ENCODE peak calls at places on chromosomes 6 and 20, in five cellular contexts. F is PC-3, E is hepatocyte, L is PC-9, N is GM23338. X is an unnamed sample.
A peak's percentile ranks its signal among the peaks of the same experiment; 100 is the strongest.

GRCh38 chr6:54198134-54198533 is 86.9 kb downstream of the MLIP start:
- DNase-seq in N (no peak), F (no peak), E (peak; percentile 11), L (no peak), X (no peak)

GRCh38 chr20:1906361-1907051 is 11.3 kb downstream of the SIRPA start:
- DNase-seq in N (no peak), E (no peak), F (no peak), L (no peak), X (no peak)

GRCh38 chr20:63775096-63775978 is 35.8 kb downstream of the SLC2A4RG start:
- DNase-seq in L (no peak), E (peak; percentile 85), N (peak; percentile 94), F (no peak), X (peak; percentile 62)

GRCh38 chr6:29603456-29603855 is 18.5 kb downstream of the OR2H2 start:
- DNase-seq in N (no peak), F (no peak), L (no peak), E (no peak), X (no peak)

GRCh38 chr20:4820833-4821518 is 99.3 kb downstream of the PRND start:
- DNase-seq in L (no peak), N (no peak), E (no peak), F (peak; percentile 81), X (peak; percentile 97)

GRCh38 chr6:97305676-97306075 is 22.7 kb upstream of the MMS22L start:
- DNase-seq in F (no peak), N (peak; percentile 15), L (no peak), E (no peak), X (no peak)

GRCh38 chr20:760751-761417 is 7.4 kb downstream of the SLC52A3 start:
- DNase-seq in L (no peak), E (peak; percentile 70), N (peak; percentile 79), F (no peak), X (peak; percentile 48)

GRCh38 chr6:39227476-39227875 is 1.8 kb downstream of the KCNK5 start:
- DNase-seq in E (no peak), N (no peak), L (no peak), F (no peak), X (no peak)

GRCh38 chr20:23454816-23455215 is 2.1 kb upstream of the CST11 start:
- DNase-seq in N (no peak), F (no peak), L (no peak), E (no peak), X (no peak)

GRCh38 chr6:21270501-21271290 is 322.9 kb upstream of the SOX4 start:
- DNase-seq in E (no peak), N (peak; percentile 7), F (no peak), L (no peak), X (no peak)

GRCh38 chr6:38644951-38645350 is 5.2 kb upstream of the BTBD9 start:
- DNase-seq in L (no peak), F (no peak), N (no peak), E (no peak), X (no peak)

GRCh38 chr6:28337103-28337520 is 1.2 kb upstream of the ZSCAN31 start:
- DNase-seq in N (no peak), E (no peak), L (no peak), F (no peak), X (no peak)

GRCh38 chr20:3654326-3655031 is 8.7 kb downstream of the GFRA4 start:
- DNase-seq in E (no peak), F (no peak), L (no peak), N (no peak), X (no peak)

GRCh38 chr6:117919775-117920492 is 12.9 kb downstream of the SLC35F1 start:
- DNase-seq in E (peak; percentile 42), L (no peak), F (no peak), N (peak; percentile 87), X (peak; percentile 6)

GRCh38 chr6:1322206-1322605 is 10.3 kb downstream of the FOXQ1 start:
- DNase-seq in E (no peak), N (no peak), F (no peak), L (no peak), X (no peak)

GRCh38 chr6:22717906-22718305 is 148.5 kb downstream of the HDGFL1 start:
- DNase-seq in E (peak; percentile 11), L (no peak), F (peak; percentile 22), N (no peak), X (no peak)

GRCh38 chr6:77880501-77880900 is 227.7 kb downstream of the MEI4 start:
- DNase-seq in N (no peak), L (no peak), F (peak; percentile 1), E (peak; percentile 16), X (peak; percentile 2)

GRCh38 chr20:35237486-35237885 is 11.0 kb downstream of the MMP24 start:
- DNase-seq in F (no peak), L (no peak), E (no peak), N (no peak), X (peak; percentile 70)

GRCh38 chr20:64080813-64081619 is 1.1 kb downstream of the OPRL1 start:
- DNase-seq in L (no peak), E (no peak), N (no peak), F (no peak), X (no peak)

GRCh38 chr20:56631318-56631989 is 2.3 kb downstream of the TFAP2C start:
- DNase-seq in N (peak; percentile 46), E (no peak), F (peak; percentile 44), L (peak; percentile 21), X (no peak)

GRCh38 chr6:150142657-150143501 is at the start of gene PPP1R14C:
- DNase-seq in F (peak; percentile 44), L (no peak), E (peak; percentile 50), N (peak; percentile 82), X (peak; percentile 81)

GRCh38 chr6:6820688-6821238 is 232.2 kb downstream of the LY86 start:
- DNase-seq in F (peak; percentile 97), L (peak; percentile 96), E (peak; percentile 58), N (no peak), X (no peak)

GRCh38 chr6:73969982-73970960 is 274.3 kb downstream of the CD109 start:
- DNase-seq in F (peak; percentile 68), L (peak; percentile 56), N (peak; percentile 80), E (peak; percentile 64), X (peak; percentile 78)

GRCh38 chr20:32505723-32506473 is 79.2 kb downstream of the NOL4L start:
- DNase-seq in F (no peak), E (no peak), N (no peak), L (no peak), X (no peak)

GRCh38 chr6:145668844-145669243 is 66.5 kb downstream of the EPM2A start:
- DNase-seq in L (no peak), F (no peak), N (no peak), E (no peak), X (no peak)

GRCh38 chr6:34243131-34243771 is 5.6 kb downstream of the SMIM29 start:
- DNase-seq in E (no peak), L (peak; percentile 60), F (peak; percentile 67), N (no peak), X (peak; percentile 69)

GRCh38 chr6:25369450-25370086 is 90.4 kb downstream of the CARMIL1 start:
- DNase-seq in F (no peak), E (peak; percentile 42), N (peak; percentile 32), L (no peak), X (peak; percentile 19)

GRCh38 chr6:336159-337114 is 44.1 kb downstream of the DUSP22 start:
- DNase-seq in E (no peak), N (no peak), L (no peak), F (no peak), X (no peak)

GRCh38 chr6:7787137-7787575 is 61.3 kb downstream of the BMP6 start:
- DNase-seq in L (no peak), N (no peak), E (peak; percentile 13), F (no peak), X (peak; percentile 82)

GRCh38 chr6:99282479-99283062 is 66.9 kb downstream of the FAXC start:
- DNase-seq in L (peak; percentile 42), N (peak; percentile 49), E (peak; percentile 36), F (peak; percentile 26), X (peak; percentile 59)

GRCh38 chr6:138018297-138018696 is 88.9 kb downstream of the PERP start:
- DNase-seq in L (no peak), F (no peak), N (no peak), E (no peak), X (no peak)

GRCh38 chr6:55528624-55529023 is 50.4 kb downstream of the HMGCLL1 start:
- DNase-seq in N (peak; percentile 75), F (peak; percentile 71), E (peak; percentile 39), L (peak; percentile 46), X (peak; percentile 28)

GRCh38 chr6:157946053-157946617 is 35.5 kb upstream of the SYNJ2 start:
- DNase-seq in L (no peak), F (no peak), N (no peak), E (no peak), X (no peak)
- H3K9me2 ChIP-seq in L (no peaks in the 10 kb centered on the region), F (no peaks in the 10 kb centered on the region), N (no peaks in the 10 kb centered on the region), E (no peaks in the 10 kb centered on the region), X (no peaks in the 10 kb centered on the region)

GRCh38 chr6:134449004-134449403 is 131.1 kb upstream of the SGK1 start:
- DNase-seq in L (no peak), F (no peak), N (no peak), E (no peak), X (no peak)

GRCh38 chr6:134447883-134448387 is 130.0 kb upstream of the SGK1 start:
- DNase-seq in L (no peak), E (no peak), F (peak; percentile 70), N (no peak), X (peak; percentile 95)

GRCh38 chr6:134446901-134447300 is 129.0 kb upstream of the SGK1 start:
- DNase-seq in L (no peak), E (no peak), N (no peak), F (no peak), X (peak; percentile 81)

GRCh38 chr6:134447423-134447822 is 129.5 kb upstream of the SGK1 start:
- DNase-seq in N (no peak), L (no peak), F (no peak), E (no peak), X (peak; percentile 57)

DNA sequence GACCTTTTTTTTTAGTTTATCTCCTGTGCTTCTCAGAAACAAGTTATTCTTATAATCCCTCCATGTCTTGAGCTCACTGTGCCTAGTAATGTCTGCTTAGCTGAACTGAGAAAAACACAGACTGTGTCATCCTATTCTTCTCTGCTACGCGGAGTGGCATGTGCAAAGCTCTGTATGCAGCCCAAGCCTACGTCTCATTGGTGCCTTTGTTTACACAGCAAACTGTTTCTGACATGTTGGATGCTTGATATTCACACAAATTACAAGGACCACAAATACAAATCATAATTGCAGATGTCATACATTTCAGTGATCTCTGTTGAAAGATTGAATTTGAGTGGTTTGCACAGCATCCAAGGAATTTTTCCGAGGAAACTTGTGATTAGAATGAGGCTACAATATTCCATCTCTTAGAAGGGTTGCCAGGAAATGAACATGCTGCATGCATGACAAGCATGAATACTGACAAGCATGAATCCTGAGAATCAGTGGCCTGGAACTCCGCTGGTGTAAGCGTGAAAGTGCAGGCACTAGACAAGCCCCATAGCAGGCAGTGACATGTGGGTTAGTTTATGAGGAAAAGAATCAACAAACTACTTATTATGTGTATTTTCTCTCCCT is 128.4 kb upstream of the SGK1 start:
- DNase-seq in F (no peak), L (no peak), E (no peak), N (no peak), X (peak; percentile 76)
- H3K9me2 ChIP-seq in F (no peaks in the 10 kb centered on the region), L (peaks cover 4% of the 10 kb centered on the region), E (no peaks in the 10 kb centered on the region), N (no peaks in the 10 kb centered on the region), X (no peaks in the 10 kb centered on the region)

DNA sequence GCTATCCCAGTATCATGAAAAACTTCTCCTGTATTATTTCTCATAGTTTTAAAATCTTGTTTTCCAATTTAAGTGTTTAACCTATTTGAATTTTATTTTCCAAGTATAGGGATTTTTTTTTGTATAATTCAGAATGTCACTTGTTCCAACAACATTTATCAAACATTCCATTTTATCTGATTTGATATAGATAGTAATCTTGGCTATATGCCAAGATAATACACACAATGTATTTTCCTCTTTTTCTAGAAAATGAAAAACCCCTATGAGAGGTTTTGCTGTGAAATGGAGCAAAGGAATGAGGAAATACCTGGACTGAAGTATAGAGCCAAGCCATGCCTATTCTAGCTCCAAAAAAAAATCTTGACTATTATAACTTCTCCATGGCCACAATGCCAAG is 628.9 kb downstream of the HTR1B start:
- DNase-seq in F (no peak), L (no peak), N (no peak), E (no peak), X (no peak)
- H3K9me2 ChIP-seq in F (no peaks in the 10 kb centered on the region), L (no peaks in the 10 kb centered on the region), N (no peaks in the 10 kb centered on the region), E (no peaks in the 10 kb centered on the region), X (no peaks in the 10 kb centered on the region)

GRCh38 chr6:4374231-4374630 is 238.9 kb upstream of the ECI2 start:
- DNase-seq in N (no peak), L (no peak), E (no peak), F (no peak), X (no peak)
- H3K9me2 ChIP-seq in N (no peaks in the 10 kb centered on the region), L (no peaks in the 10 kb centered on the region), E (no peaks in the 10 kb centered on the region), F (no peaks in the 10 kb centered on the region), X (no peaks in the 10 kb centered on the region)